ENCODE peak calls at places on chromosomes 16 and 17, in nine cellular contexts. D is ascending aorta, R is fibroblast of lung, N is breast epithelium, F is uterus, J is Panc1, P is foreskin fibroblast, M is heart right ventricle, U is endothelial cell. K is an unnamed sample.

GRCh38 chr16:54493594-54493993 is 207.0 kb upstream of the IRX3 start:
- DNase-seq in R (peak; percentile 36), D (no peak), U (no peak), J (no peak), P (no peak), M (no peak), N (no peak), F (no peak), K (no peak)

GRCh38 chr17:54736573-54736972 is 164.1 kb upstream of the TOM1L1 start:
- DNase-seq in N (no peak), U (no peak), D (no peak), F (no peak), R (no peak), M (no peak), J (no peak), P (no peak), K (no peak)

GRCh38 chr17:61381537-61381936 is 18.1 kb upstream of the TBX2 start:
- DNase-seq in N (no peak), R (no peak), J (no peak), P (peak; percentile 30), D (no peak), U (no peak), M (no peak), F (no peak), K (no peak)

GRCh38 chr17:4476017-4476416 is 22.7 kb upstream of the SPNS2 start:
- DNase-seq in J (no peak), N (no peak), P (no peak), U (no peak), F (no peak), D (no peak), M (no peak), R (no peak), K (no peak)

GRCh38 chr17:65530985-65531507 is 30.4 kb downstream of the AXIN2 start:
- DNase-seq in R (peak; percentile 82), J (no peak), M (no peak), P (peak; percentile 76), D (no peak), U (no peak), N (no peak), F (no peak), K (no peak)

GRCh38 chr16:85722066-85722465 is 28.8 kb downstream of the C16orf74 start:
- DNase-seq in U (no peak), P (no peak), J (no peak), D (no peak), R (no peak), N (no peak), M (no peak), F (no peak), K (no peak)

GRCh38 chr17:1724351-1724868 is at the start of gene WDR81:
- DNase-seq in J (no peak), M (peak; percentile 93), N (peak; percentile 86), P (peak; percentile 83), U (peak; percentile 81), F (peak; percentile 91), R (peak; percentile 81), D (peak; percentile 57), K (peak; percentile 91)

GRCh38 chr17:245611-246010 is 64.2 kb upstream of the DOC2B start:
- DNase-seq in P (no peak), F (no peak), N (no peak), J (no peak), D (no peak), U (no peak), R (no peak), M (no peak), K (no peak)

DNA sequence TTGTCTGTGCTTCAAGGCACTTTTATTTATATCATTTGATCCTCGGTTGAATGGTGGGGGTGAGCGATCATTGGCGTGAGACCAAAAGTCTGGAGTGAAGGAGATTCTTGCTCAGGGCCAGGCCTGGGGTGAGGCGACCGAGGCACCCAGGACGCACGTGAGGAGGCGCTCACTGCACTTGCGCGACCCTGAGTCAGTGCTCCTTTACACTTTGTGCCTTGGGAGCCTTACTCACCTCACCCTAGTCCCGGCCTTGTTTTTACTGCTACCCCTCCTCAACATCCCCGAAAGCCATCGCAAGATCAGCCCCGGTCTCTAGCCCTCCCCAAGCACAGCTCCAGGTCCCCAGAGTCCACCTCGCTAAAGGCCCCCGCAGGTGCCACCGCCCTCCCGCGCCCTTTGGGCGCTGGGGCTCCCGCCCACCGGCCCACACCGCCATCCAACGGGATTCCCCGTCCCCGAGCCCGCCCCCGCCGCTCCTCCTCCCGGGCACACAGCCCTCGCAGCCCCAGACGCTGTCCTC is 496 bp downstream of the EZH1 start:
- DNase-seq in F (peak; percentile 78), M (peak; percentile 86), P (peak; percentile 53), U (no peak), D (peak; percentile 41), R (peak; percentile 32), J (no peak), N (peak; percentile 81), K (peak; percentile 42)
- TF ChIP-seq CTCF in F (no peak), M (peak; percentile 19), P (no peak), U (no peak), D (no peak), R (no peak), J (no peak), N (no peak), K (no peak)

GRCh38 chr17:50056217-50056960 is 479 bp downstream of the ITGA3 start:
- DNase-seq in F (peak; percentile 68), P (no peak), R (peak; percentile 69), J (no peak), D (no peak), N (peak; percentile 79), U (peak; percentile 69), M (peak; percentile 59), K (no peak)

GRCh38 chr17:50056961-50057330 is 1.0 kb downstream of the ITGA3 start:
- DNase-seq in U (no peak), P (no peak), R (peak; percentile 68), J (no peak), D (no peak), F (no peak), M (no peak), N (no peak), K (no peak)

GRCh38 chr17:50057521-50057991 is 1.6 kb downstream of the ITGA3 start:
- DNase-seq in D (no peak), P (no peak), N (no peak), F (peak; percentile 44), J (no peak), M (no peak), U (no peak), R (no peak), K (no peak)

GRCh38 chr17:50055055-50055425 is 870 bp upstream of the ITGA3 start:
- DNase-seq in U (no peak), F (no peak), J (no peak), R (no peak), M (no peak), N (peak; percentile 85), P (no peak), D (no peak), K (no peak)

DNA sequence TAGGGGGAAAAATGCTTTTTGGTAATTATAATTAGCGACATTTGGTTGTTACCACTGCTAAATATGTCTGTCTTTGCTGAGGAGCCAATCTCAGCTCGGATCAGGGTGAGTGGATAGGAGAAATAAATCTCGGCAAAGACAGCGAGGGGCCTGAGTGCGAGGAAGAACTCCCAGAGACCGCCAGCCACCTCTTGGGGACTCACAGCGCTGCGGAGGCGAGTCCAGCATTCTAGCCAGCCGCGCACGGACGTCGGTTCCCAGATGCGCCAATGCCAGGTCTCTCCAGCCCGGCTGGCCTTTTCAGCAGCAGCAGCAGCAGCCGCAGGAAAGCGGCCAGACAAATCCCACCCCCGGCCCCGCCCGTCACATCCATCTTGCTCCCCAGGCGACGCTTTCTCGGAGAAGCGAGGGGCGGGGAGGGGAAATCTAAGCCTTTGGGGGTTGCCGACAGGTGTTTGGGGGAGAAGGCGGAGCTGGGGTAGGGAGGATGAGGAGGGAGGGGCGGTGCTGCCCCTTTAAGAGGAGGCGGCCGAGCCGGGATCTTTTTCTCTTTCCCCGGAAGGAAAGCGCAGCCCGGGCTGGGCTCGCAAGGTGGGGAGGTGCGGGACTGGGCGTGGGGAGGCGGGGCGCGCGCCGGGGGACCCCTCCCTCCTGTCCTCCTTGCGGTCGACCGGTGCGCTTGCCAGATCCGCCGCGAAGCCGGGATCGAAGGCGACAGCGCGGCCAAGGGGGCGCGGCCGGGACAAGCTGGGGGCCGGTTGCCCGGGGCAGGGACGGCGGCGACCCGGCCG is at the start of gene ITGA3:
- DNase-seq in J (no peak), F (peak; percentile 71), R (peak; percentile 93), M (peak; percentile 78), P (peak; percentile 91), N (peak; percentile 84), D (no peak), U (peak; percentile 52), K (no peak)
- TF ChIP-seq CTCF in J (no peak), F (peak; percentile 30), R (no peak), M (no peak), P (no peak), N (no peak), D (peak; percentile 29), U (no peak), K (no peak)

DNA sequence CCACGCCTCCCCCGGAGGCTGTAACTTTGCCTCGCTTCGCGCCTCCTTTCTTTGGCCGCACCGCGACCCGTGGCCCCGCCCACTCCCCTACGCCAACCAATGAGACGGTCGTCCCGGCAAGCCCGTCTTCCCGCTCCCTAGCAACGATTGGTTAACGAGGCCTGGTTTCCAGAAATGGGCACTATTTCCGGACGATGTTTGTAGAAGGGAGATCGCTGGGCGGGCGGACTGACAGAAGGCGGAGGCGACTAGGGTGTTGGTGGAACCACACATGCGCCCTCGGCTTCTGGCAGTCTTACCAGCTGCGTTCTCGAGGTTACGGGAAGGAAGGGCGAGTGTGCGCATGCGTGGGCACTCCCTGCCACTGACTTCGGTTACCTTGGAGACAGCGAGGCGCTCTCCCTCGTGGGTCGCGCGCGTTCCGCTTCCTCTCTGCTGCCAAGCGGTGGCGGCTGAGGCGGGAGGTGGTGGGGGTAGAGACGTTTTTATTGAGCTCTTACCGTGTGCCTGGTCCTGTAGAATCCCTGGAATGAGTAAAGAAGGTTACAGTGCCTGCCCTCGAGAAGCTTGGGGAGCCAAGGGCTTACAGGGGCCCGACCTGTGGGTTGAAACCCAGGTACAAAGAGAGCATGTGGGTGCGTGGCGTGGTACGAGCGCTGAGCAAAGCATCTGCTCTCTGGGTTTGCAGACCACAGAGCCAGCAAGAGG is 447 bp upstream of the MAP3K14 start:
- DNase-seq in M (peak; percentile 100), P (peak; percentile 100), N (peak; percentile 99), R (peak; percentile 100), J (peak; percentile 97), F (peak; percentile 100), U (peak; percentile 99), D (peak; percentile 99), K (peak; percentile 98)
- TF ChIP-seq CTCF in M (no peak), P (no peak), N (peak; percentile 9), R (no peak), J (no peak), F (peak; percentile 12), U (no peak), D (no peak), K (no peak)

DNA sequence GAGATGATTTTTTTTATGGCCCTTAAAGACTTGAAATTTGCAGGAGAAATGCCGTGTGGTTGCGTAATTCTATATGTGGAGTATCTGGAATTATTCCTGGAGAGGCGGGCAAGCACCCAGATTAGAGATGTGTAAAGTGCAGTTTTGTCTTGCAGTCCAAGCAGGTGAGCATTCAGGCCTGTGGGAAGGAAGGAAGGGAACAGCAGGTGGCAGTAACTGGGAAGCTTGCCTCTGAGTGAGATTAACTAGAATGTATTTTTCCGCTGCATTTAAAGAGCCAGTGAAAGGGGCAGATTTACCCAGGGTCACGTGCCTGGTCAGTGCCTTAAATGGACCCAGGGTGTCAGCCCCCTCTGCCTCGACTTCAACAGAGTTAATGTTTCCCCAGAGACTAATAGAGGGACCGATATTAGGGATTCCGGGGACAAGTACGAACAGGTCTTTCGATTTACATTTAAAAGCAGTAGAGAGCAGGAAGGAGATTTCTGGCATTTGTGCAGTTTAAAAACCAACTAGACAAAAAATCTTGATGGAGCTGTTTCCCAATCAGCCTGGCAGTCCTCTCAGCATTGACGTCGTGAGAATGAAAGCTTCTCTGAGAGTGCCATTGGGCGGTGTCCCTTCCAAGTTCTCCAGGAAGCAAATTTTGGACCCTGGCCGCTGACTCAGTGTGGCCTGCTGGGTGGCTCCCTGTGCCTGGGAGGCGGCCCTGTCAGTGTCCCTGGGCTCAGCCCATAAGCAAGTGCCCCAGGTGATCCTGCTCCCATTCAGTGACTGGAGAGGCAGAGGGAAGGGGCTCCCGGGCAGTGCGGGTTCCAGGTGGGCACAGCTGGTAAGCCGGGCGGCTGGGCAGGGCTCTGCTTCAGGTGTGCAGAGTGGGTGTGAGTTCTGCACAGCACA is 38.2 kb downstream of the KSR1 start:
- DNase-seq in R (peak; percentile 57), D (peak; percentile 58), M (peak; percentile 63), U (no peak), J (no peak), P (no peak), N (peak; percentile 64), F (peak; percentile 43), K (no peak)
- TF ChIP-seq CTCF in R (peak; percentile 35), D (peak; percentile 27), M (peak; percentile 43), U (no peak), J (no peak), P (no peak), N (peak; percentile 65), F (peak; percentile 25), K (no peak)